ENCODE peak calls at places on chromosome 3, in nine cellular contexts. B is breast epithelium, U is GM06990, I is mammary epithelial cell, Y is Panc1, P is pancreas, S is astrocyte of the spinal cord, A is lower lobe of right lung, L is GM12865. O is an unnamed sample.

GRCh38 chr3:45226206-45226915 is at the start of gene TMEM158:
- DNase-seq in B (peak; percentile 70), U (peak; percentile 62), I (peak; percentile 81), Y (no peak), P (peak; percentile 87), S (peak; percentile 70), A (peak; percentile 87), L (peak; percentile 60), O (peak; percentile 78)

GRCh38 chr3:179806177-179806576 is 153.3 kb downstream of the USP13 start:
- DNase-seq in B (no peak), U (no peak), I (no peak), Y (no peak), P (no peak), S (peak; percentile 39), A (no peak), L (no peak), O (no peak)

GRCh38 chr3:129965937-129966336 is 8.6 kb upstream of the TRH start:
- DNase-seq in B (no peak), U (no peak), I (no peak), Y (no peak), P (no peak), S (no peak), A (no peak), L (no peak), O (no peak)

GRCh38 chr3:123469323-123469995 is 20.6 kb upstream of the ADCY5 start:
- DNase-seq in B (no peak), U (no peak), I (no peak), Y (no peak), P (no peak), S (no peak), A (no peak), L (no peak), O (no peak)

GRCh38 chr3:177930771-177931170 is 605.5 kb upstream of the KCNMB2 start:
- DNase-seq in B (no peak), U (no peak), I (peak; percentile 36), Y (no peak), P (no peak), S (no peak), A (no peak), L (no peak), O (no peak)

GRCh38 chr3:27677554-27677953 is 44.6 kb downstream of the EOMES start:
- DNase-seq in B (no peak), U (no peak), I (peak; percentile 97), Y (no peak), P (no peak), S (peak; percentile 94), A (no peak), L (no peak), O (no peak)

GRCh38 chr3:124283644-124284008 is 291.7 kb upstream of the ROPN1 start:
- DNase-seq in B (no peak), U (no peak), I (no peak), Y (no peak), P (no peak), S (no peak), A (no peak), L (no peak), O (no peak)

GRCh38 chr3:100902572-100902971 is 90.6 kb downstream of the ABI3BP start:
- DNase-seq in B (no peak), U (no peak), I (no peak), Y (no peak), P (no peak), S (no peak), A (no peak), L (no peak), O (no peak)

GRCh38 chr3:182364723-182365650 is 428.3 kb upstream of the ATP11B start:
- DNase-seq in B (no peak), U (no peak), I (peak; percentile 99), Y (peak; percentile 20), P (peak; percentile 23), S (peak; percentile 92), A (no peak), L (no peak), O (peak; percentile 4)

GRCh38 chr3:113079532-113079931 is 88.7 kb downstream of the GTPBP8 start:
- DNase-seq in B (no peak), U (peak; percentile 12), I (no peak), Y (no peak), P (no peak), S (no peak), A (no peak), L (peak; percentile 65), O (no peak)

GRCh38 chr3:31356941-31357340 is 175.8 kb upstream of the STT3B start:
- DNase-seq in B (no peak), U (no peak), I (peak; percentile 78), Y (no peak), P (peak; percentile 20), S (peak; percentile 40), A (peak; percentile 73), L (no peak), O (no peak)

DNA sequence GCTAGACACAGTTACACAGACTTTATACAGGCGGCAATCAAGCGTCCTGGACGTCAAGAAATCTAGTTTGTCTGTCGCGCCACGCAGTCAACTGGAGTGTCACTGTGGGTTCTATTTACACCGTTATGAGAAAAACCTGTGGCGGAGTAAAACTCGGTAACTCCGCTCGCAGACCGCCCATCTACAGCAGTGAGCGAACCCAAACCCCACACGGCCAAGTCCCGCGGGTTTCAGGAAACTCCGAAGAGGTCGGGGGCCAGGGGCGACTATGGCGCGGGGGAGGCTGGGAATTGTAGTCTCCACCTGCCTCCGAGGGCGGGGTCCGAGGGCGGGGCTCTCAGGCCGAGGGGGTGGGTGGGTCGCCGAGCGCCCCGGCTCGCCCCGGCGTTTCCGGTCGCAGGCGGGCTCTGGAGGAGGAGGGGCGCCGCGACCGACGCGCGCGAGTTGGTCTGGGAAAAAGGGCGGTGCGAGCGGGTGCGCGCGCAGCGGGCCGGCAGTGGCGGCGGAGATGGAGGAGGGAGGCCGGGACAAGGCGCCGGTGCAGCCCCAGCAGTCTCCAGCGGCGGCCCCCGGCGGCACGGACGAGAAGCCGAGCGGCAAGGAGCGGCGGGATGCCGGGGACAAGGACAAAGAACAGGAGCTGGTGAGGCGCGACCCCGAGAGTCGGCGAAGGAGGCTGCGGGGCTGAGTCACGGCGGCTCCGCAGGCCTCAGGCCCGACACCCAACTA is at the start of gene PSMD2:
- DNase-seq in B (peak; percentile 99), U (peak; percentile 97), I (peak; percentile 95), Y (peak; percentile 72), P (peak; percentile 98), S (peak; percentile 97), A (peak; percentile 98), L (peak; percentile 98), O (peak; percentile 96)
- TF ChIP-seq CTCF in B (no peak), U (no peak), I (no peak), Y (no peak), P (no peak), S (no peak), A (no peak), L (no peak), O (no peak)

DNA sequence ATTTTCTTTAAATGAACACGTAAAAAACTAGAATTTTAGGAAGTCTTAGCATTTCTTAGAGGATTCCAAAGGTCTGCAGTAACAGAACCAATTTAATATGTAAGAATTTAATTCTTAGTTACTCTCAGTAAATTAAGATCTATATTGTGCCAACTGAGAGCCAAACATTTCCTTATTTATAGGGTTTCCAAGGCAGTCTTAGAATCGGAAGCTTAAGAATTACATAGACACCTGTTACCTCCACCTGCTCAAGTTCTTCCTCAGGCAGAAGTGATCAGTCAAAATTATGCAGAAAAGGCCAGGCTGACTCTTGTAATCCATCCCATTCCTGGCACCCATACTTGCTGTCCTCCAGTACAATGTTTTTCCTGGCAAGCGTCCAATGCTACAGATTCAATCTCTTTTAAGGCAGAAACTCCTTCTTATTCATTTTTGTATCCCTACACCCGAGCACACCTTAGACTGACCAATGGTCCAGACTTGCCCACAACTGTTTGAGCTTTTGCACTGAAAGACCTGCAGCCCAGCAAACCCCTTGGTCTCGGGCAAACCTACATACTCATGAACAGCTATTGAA is 64.3 kb downstream of the NCEH1 start:
- DNase-seq in B (no peak), U (no peak), I (peak; percentile 46), Y (no peak), P (no peak), S (peak; percentile 79), A (no peak), L (no peak), O (peak; percentile 42)
- H3K4me3 ChIP-seq in B (no peak overlapping the region), U (no peak overlapping the region), I (no peak overlapping the region), Y (no peak overlapping the region), P (no peak overlapping the region), S (no peak overlapping the region), A (no peak overlapping the region), L (no peak overlapping the region), O (peak overlapping the region; percentile 0)

GRCh38 chr3:58470363-58471024 is 21.4 kb upstream of the KCTD6 start:
- DNase-seq in B (no peak), U (no peak), I (no peak), Y (no peak), P (no peak), S (no peak), A (no peak), L (no peak), O (no peak)

GRCh38 chr3:58473275-58473674 is 18.6 kb upstream of the KCTD6 start:
- DNase-seq in B (no peak), U (no peak), I (no peak), Y (no peak), P (no peak), S (no peak), A (no peak), L (no peak), O (no peak)

GRCh38 chr3:58466899-58467563 is 24.9 kb upstream of the KCTD6 start:
- DNase-seq in B (no peak), U (no peak), I (no peak), Y (no peak), P (no peak), S (no peak), A (no peak), L (no peak), O (no peak)

GRCh38 chr3:58471025-58471887 is 20.6 kb upstream of the KCTD6 start:
- DNase-seq in B (no peak), U (no peak), I (peak; percentile 90), Y (peak; percentile 60), P (no peak), S (peak; percentile 96), A (no peak), L (no peak), O (peak; percentile 82)

GRCh38 chr3:58469096-58469495 is 22.8 kb upstream of the KCTD6 start:
- DNase-seq in B (no peak), U (no peak), I (no peak), Y (no peak), P (no peak), S (no peak), A (no peak), L (no peak), O (no peak)
- TF ChIP-seq CTCF in B (no peak), U (no peak), I (no peak), Y (no peak), P (no peak), S (no peak), A (no peak), L (no peak), O (no peak)

DNA sequence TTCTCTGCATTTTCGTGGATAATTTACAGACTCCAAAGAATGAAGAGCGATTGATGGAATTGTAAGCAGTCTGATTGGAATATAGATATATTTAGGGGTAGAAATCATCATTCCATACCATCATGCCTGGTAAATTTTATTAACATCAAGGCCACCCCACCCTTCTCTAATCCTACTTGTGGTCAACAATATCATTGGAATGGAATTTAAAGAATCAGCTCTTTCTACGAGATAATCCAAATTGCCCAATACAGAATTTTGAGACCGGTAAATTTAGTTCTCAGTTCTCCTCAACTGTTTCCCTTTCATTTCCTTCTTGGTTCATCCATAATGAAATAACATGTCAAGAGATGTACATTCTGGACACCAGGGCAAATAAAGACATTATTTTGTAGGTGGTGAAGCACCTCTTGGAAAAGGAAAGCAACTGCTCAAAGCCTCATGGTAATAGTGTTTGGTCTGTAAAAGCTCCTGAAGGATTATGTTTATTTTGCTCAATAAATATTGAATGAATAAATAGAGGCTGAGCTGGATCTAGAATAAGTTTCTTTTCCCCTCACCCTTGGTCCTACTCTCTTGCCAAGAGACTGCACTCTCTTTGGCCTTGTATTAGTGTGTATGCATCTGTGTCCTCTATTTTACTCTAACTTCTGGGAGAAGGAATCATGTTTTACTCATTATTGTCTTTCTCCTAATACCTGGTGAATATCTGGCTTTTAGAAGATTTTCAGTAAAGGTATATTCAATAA is 133.7 kb upstream of the BCL6 start:
- DNase-seq in B (no peak), U (no peak), I (peak; percentile 29), Y (no peak), P (no peak), S (peak; percentile 22), A (no peak), L (no peak), O (no peak)
- H3K4me3 ChIP-seq in B (no peak overlapping the region), U (no peak overlapping the region), I (no peak overlapping the region), Y (no peak overlapping the region), P (no peak overlapping the region), S (no peak overlapping the region), A (no peak overlapping the region), L (no peak overlapping the region), O (no peak overlapping the region)